ENCODE peak calls at places on chromosomes 11 and 22, in eight cellular contexts. O, Z, M, P, B, D, N and H are unnamed samples.

GRCh38 chr11:34988294-34989255 is 72.2 kb downstream of the PDHX start:
- DNase-seq in N (no peak), B (no peak), D (no peak), O (no peak), Z (peak; percentile 67), P (peak; percentile 88), M (no peak), H (peak; percentile 63)

GRCh38 chr11:114279778-114280532 is 16.2 kb upstream of the NNMT start:
- DNase-seq in D (no peak), M (no peak), Z (peak; percentile 77), O (no peak), P (peak; percentile 64), B (no peak), N (no peak), H (peak; percentile 77)

GRCh38 chr11:15101072-15101701 is 13.5 kb upstream of the INSC start:
- DNase-seq in Z (peak; percentile 77), O (peak; percentile 17), B (peak; percentile 73), P (peak; percentile 51), D (peak; percentile 71), N (peak; percentile 39), M (peak; percentile 70), H (peak; percentile 70)

GRCh38 chr11:61482513-61482912 is 26.0 kb upstream of the LRRC10B start:
- DNase-seq in O (no peak), D (no peak), M (peak; percentile 81), Z (no peak), B (peak; percentile 66), N (no peak), P (no peak), H (no peak)

GRCh38 chr11:111623527-111624030 is 21.3 kb downstream of the SIK2 start:
- DNase-seq in M (no peak), O (no peak), Z (no peak), D (no peak), P (no peak), N (peak; percentile 86), B (no peak), H (no peak)

GRCh38 chr11:121250843-121251242 is 41.7 kb upstream of the SC5D start:
- DNase-seq in P (peak; percentile 72), O (no peak), B (no peak), M (no peak), D (no peak), N (no peak), Z (no peak), H (no peak)

GRCh38 chr11:61129608-61130523 is 27.6 kb downstream of the CD5 start:
- DNase-seq in M (peak; percentile 96), Z (peak; percentile 98), B (peak; percentile 94), N (peak; percentile 82), P (peak; percentile 81), D (peak; percentile 93), O (peak; percentile 86), H (peak; percentile 73)

GRCh38 chr11:67439321-67440228 is 2.1 kb upstream of the PTPRCAP start:
- DNase-seq in B (no peak), P (no peak), O (no peak), Z (peak; percentile 28), N (peak; percentile 19), D (no peak), M (peak; percentile 62), H (peak; percentile 16)

GRCh38 chr11:47143322-47143721 is 33.4 kb downstream of the ARFGAP2 start:
- DNase-seq in B (no peak), P (peak; percentile 86), D (no peak), Z (peak; percentile 96), M (peak; percentile 85), N (no peak), O (no peak), H (peak; percentile 85)

GRCh38 chr22:49777569-49778250 is 50.0 kb downstream of the BRD1 start:
- DNase-seq in D (no peak), Z (no peak), O (no peak), N (no peak), M (no peak), P (no peak), B (no peak), H (no peak)

GRCh38 chr11:75603791-75604736 is 42.0 kb downstream of the SERPINH1 start:
- DNase-seq in Z (peak; percentile 93), P (peak; percentile 91), D (no peak), N (no peak), O (no peak), B (no peak), M (no peak), H (peak; percentile 93)

GRCh38 chr11:103326070-103326794 is 217.0 kb downstream of the DYNC2H1 start:
- DNase-seq in Z (peak; percentile 86), M (peak; percentile 90), O (no peak), N (peak; percentile 51), B (peak; percentile 44), P (peak; percentile 74), D (no peak), H (peak; percentile 95)

GRCh38 chr11:134516529-134516928 is 104.5 kb upstream of the B3GAT1 start:
- DNase-seq in O (no peak), B (peak; percentile 38), P (no peak), D (peak; percentile 40), M (no peak), N (no peak), Z (no peak), H (no peak)

GRCh38 chr11:122146475-122146874 is 30.5 kb upstream of the BLID start:
- DNase-seq in Z (peak; percentile 48), O (no peak), N (no peak), P (peak; percentile 83), D (no peak), M (no peak), B (no peak), H (no peak)

GRCh38 chr11:104772806-104773241 is 125.4 kb downstream of the CASP12 start:
- DNase-seq in B (no peak), N (no peak), D (no peak), Z (peak; percentile 77), P (peak; percentile 95), M (no peak), O (no peak), H (peak; percentile 94)

GRCh38 chr11:60343094-60343704 is 16.1 kb downstream of the MS4A6E start:
- DNase-seq in P (no peak), M (peak; percentile 36), N (peak; percentile 18), B (no peak), D (no peak), Z (no peak), O (no peak), H (no peak)

GRCh38 chr11:18907391-18907790 is 31.8 kb downstream of the MRGPRX1 start:
- DNase-seq in O (no peak), P (no peak), D (no peak), Z (no peak), N (no peak), B (no peak), M (no peak), H (no peak)

GRCh38 chr22:22856885-22857606 is 30.6 kb upstream of the IGLL5 start:
- DNase-seq in N (no peak), B (no peak), O (no peak), M (no peak), P (no peak), Z (no peak), D (no peak), H (no peak)

GRCh38 chr22:30277547-30278344 is 11.1 kb upstream of the OSM start:
- DNase-seq in Z (peak; percentile 88), N (no peak), B (no peak), D (no peak), O (no peak), M (no peak), P (peak; percentile 84), H (peak; percentile 55)

GRCh38 chr11:86230921-86231320 is 13.6 kb upstream of the EED start:
- DNase-seq in B (no peak), D (no peak), O (no peak), Z (peak; percentile 48), M (no peak), N (no peak), P (no peak), H (no peak)